ENCODE peak calls at places on chromosomes 4 and X, in eight cellular contexts. One of them, this sample, is unnamed.

GRCh38 chr4:45063166-45063565 is 336.8 kb upstream of the GNPDA2 start:
- DNase-seq in prostate gland: no peak
- DNase-seq in brain microvascular endothelial cell: no peak
- DNase-seq in sciatic nerve: no peak
- DNase-seq in progenitor cell of endocrine pancreas: no peak
- DNase-seq in astrocyte of the spinal cord: no peak
- DNase-seq in RPMI7951: no peak
- DNase-seq in psoas muscle: no peak
- DNase-seq in this sample: peak

GRCh38 chr4:6506616-6507140 is 34.3 kb upstream of the PPP2R2C start:
- DNase-seq in brain microvascular endothelial cell: no peak
- DNase-seq in sciatic nerve: no peak
- DNase-seq in astrocyte of the spinal cord: no peak
- DNase-seq in progenitor cell of endocrine pancreas: no peak
- DNase-seq in prostate gland: no peak
- DNase-seq in psoas muscle: no peak
- DNase-seq in RPMI7951: no peak
- DNase-seq in this sample: no peak

GRCh38 chrX:15749642-15750610 is 11.9 kb downstream of the CA5B start:
- DNase-seq in sciatic nerve: no peak
- DNase-seq in brain microvascular endothelial cell: no peak
- DNase-seq in psoas muscle: no peak
- DNase-seq in astrocyte of the spinal cord: no peak
- DNase-seq in prostate gland: no peak
- DNase-seq in RPMI7951: peak
- DNase-seq in progenitor cell of endocrine pancreas: no peak
- DNase-seq in this sample: no peak

GRCh38 chr4:101345596-101346311 is 1.6 kb downstream of the PPP3CA start:
- DNase-seq in psoas muscle: peak
- DNase-seq in astrocyte of the spinal cord: peak
- DNase-seq in sciatic nerve: peak
- DNase-seq in brain microvascular endothelial cell: peak
- DNase-seq in progenitor cell of endocrine pancreas: peak
- DNase-seq in RPMI7951: peak
- DNase-seq in prostate gland: peak
- DNase-seq in this sample: peak

GRCh38 chrX:128106630-128107029 is 54.4 kb upstream of the ACTRT1 start:
- DNase-seq in psoas muscle: no peak
- DNase-seq in prostate gland: no peak
- DNase-seq in brain microvascular endothelial cell: no peak
- DNase-seq in sciatic nerve: no peak
- DNase-seq in RPMI7951: no peak
- DNase-seq in astrocyte of the spinal cord: no peak
- DNase-seq in progenitor cell of endocrine pancreas: no peak
- DNase-seq in this sample: peak

GRCh38 chr4:145545538-145546224 is 64.0 kb downstream of the SMAD1 start:
- DNase-seq in RPMI7951: peak
- DNase-seq in sciatic nerve: no peak
- DNase-seq in prostate gland: peak
- DNase-seq in progenitor cell of endocrine pancreas: no peak
- DNase-seq in brain microvascular endothelial cell: peak
- DNase-seq in psoas muscle: no peak
- DNase-seq in astrocyte of the spinal cord: peak
- DNase-seq in this sample: no peak

GRCh38 chrX:1481636-1482529 is 29.2 kb upstream of the ASMTL start:
- DNase-seq in prostate gland: peak
- DNase-seq in RPMI7951: peak
- DNase-seq in astrocyte of the spinal cord: peak
- DNase-seq in brain microvascular endothelial cell: peak
- DNase-seq in psoas muscle: peak
- DNase-seq in progenitor cell of endocrine pancreas: no peak
- DNase-seq in sciatic nerve: no peak
- DNase-seq in this sample: no peak

GRCh38 chr4:2996437-2996836 is 33.1 kb downstream of the GRK4 start:
- DNase-seq in progenitor cell of endocrine pancreas: no peak
- DNase-seq in RPMI7951: no peak
- DNase-seq in brain microvascular endothelial cell: no peak
- DNase-seq in psoas muscle: no peak
- DNase-seq in astrocyte of the spinal cord: no peak
- DNase-seq in sciatic nerve: no peak
- DNase-seq in prostate gland: no peak
- DNase-seq in this sample: no peak

GRCh38 chr4:188021548-188022249 is 26.1 kb downstream of the ZFP42 start:
- DNase-seq in psoas muscle: no peak
- DNase-seq in prostate gland: no peak
- DNase-seq in progenitor cell of endocrine pancreas: no peak
- DNase-seq in sciatic nerve: no peak
- DNase-seq in brain microvascular endothelial cell: no peak
- DNase-seq in astrocyte of the spinal cord: no peak
- DNase-seq in RPMI7951: no peak
- DNase-seq in this sample: no peak

GRCh38 chr4:7244343-7244680 is 52.0 kb downstream of the SORCS2 start:
- DNase-seq in brain microvascular endothelial cell: no peak
- DNase-seq in sciatic nerve: no peak
- DNase-seq in progenitor cell of endocrine pancreas: no peak
- DNase-seq in prostate gland: no peak
- DNase-seq in psoas muscle: no peak
- DNase-seq in astrocyte of the spinal cord: no peak
- DNase-seq in RPMI7951: no peak
- DNase-seq in this sample: no peak

GRCh38 chrX:69097451-69098236 is 67.6 kb downstream of the PJA1 start:
- DNase-seq in psoas muscle: no peak
- DNase-seq in RPMI7951: no peak
- DNase-seq in sciatic nerve: no peak
- DNase-seq in brain microvascular endothelial cell: no peak
- DNase-seq in astrocyte of the spinal cord: no peak
- DNase-seq in prostate gland: no peak
- DNase-seq in progenitor cell of endocrine pancreas: no peak
- DNase-seq in this sample: no peak

GRCh38 chr4:141248029-141248428 is 27.3 kb downstream of the ZNF330 start:
- DNase-seq in prostate gland: no peak
- DNase-seq in astrocyte of the spinal cord: peak
- DNase-seq in sciatic nerve: no peak
- DNase-seq in brain microvascular endothelial cell: peak
- DNase-seq in progenitor cell of endocrine pancreas: no peak
- DNase-seq in psoas muscle: no peak
- DNase-seq in RPMI7951: peak
- DNase-seq in this sample: no peak

GRCh38 chr4:150119492-150119891 is 41.2 kb downstream of the DCLK2 start:
- DNase-seq in RPMI7951: peak
- DNase-seq in progenitor cell of endocrine pancreas: no peak
- DNase-seq in sciatic nerve: no peak
- DNase-seq in astrocyte of the spinal cord: peak
- DNase-seq in prostate gland: no peak
- DNase-seq in psoas muscle: no peak
- DNase-seq in brain microvascular endothelial cell: no peak
- DNase-seq in this sample: no peak

GRCh38 chr4:184102927-184103326 is 114.7 kb downstream of the ENPP6 start:
- DNase-seq in astrocyte of the spinal cord: no peak
- DNase-seq in prostate gland: no peak
- DNase-seq in psoas muscle: no peak
- DNase-seq in sciatic nerve: no peak
- DNase-seq in brain microvascular endothelial cell: no peak
- DNase-seq in progenitor cell of endocrine pancreas: no peak
- DNase-seq in RPMI7951: no peak
- DNase-seq in this sample: no peak

GRCh38 chr4:14856076-14856926 is 146.0 kb upstream of the CPEB2 start:
- DNase-seq in astrocyte of the spinal cord: peak
- DNase-seq in psoas muscle: peak
- DNase-seq in progenitor cell of endocrine pancreas: no peak
- DNase-seq in brain microvascular endothelial cell: peak
- DNase-seq in sciatic nerve: peak
- DNase-seq in RPMI7951: peak
- DNase-seq in prostate gland: peak
- DNase-seq in this sample: no peak

GRCh38 chrX:24025741-24026402 is 1.1 kb downstream of the KLHL15 start:
- DNase-seq in sciatic nerve: no peak
- DNase-seq in RPMI7951: peak
- DNase-seq in brain microvascular endothelial cell: peak
- DNase-seq in psoas muscle: no peak
- DNase-seq in astrocyte of the spinal cord: peak
- DNase-seq in progenitor cell of endocrine pancreas: no peak
- DNase-seq in prostate gland: peak
- DNase-seq in this sample: peak

GRCh38 chr4:8328866-8329559 is 59.5 kb downstream of the HTRA3 start:
- DNase-seq in progenitor cell of endocrine pancreas: no peak
- DNase-seq in prostate gland: no peak
- DNase-seq in brain microvascular endothelial cell: no peak
- DNase-seq in RPMI7951: no peak
- DNase-seq in sciatic nerve: peak
- DNase-seq in psoas muscle: no peak
- DNase-seq in astrocyte of the spinal cord: no peak
- DNase-seq in this sample: no peak

GRCh38 chr4:119268466-119268865 is 53.5 kb downstream of the FABP2 start:
- DNase-seq in sciatic nerve: no peak
- DNase-seq in RPMI7951: no peak
- DNase-seq in progenitor cell of endocrine pancreas: no peak
- DNase-seq in psoas muscle: no peak
- DNase-seq in brain microvascular endothelial cell: no peak
- DNase-seq in astrocyte of the spinal cord: no peak
- DNase-seq in prostate gland: no peak
- DNase-seq in this sample: no peak

GRCh38 chrX:63754141-63754859 is 30.7 kb downstream of the ARHGEF9 start:
- DNase-seq in prostate gland: no peak
- DNase-seq in sciatic nerve: no peak
- DNase-seq in psoas muscle: no peak
- DNase-seq in brain microvascular endothelial cell: no peak
- DNase-seq in RPMI7951: peak
- DNase-seq in progenitor cell of endocrine pancreas: no peak
- DNase-seq in astrocyte of the spinal cord: peak
- DNase-seq in this sample: peak

GRCh38 chr4:100935090-100935489 is 412.2 kb downstream of the PPP3CA start:
- DNase-seq in RPMI7951: peak
- DNase-seq in psoas muscle: no peak
- DNase-seq in progenitor cell of endocrine pancreas: no peak
- DNase-seq in prostate gland: no peak
- DNase-seq in astrocyte of the spinal cord: no peak
- DNase-seq in brain microvascular endothelial cell: no peak
- DNase-seq in sciatic nerve: no peak
- DNase-seq in this sample: no peak

GRCh38 chrX:16807976-16808542 is 21.8 kb downstream of the TXLNG start:
- DNase-seq in RPMI7951: peak
- DNase-seq in psoas muscle: no peak
- DNase-seq in brain microvascular endothelial cell: peak
- DNase-seq in prostate gland: no peak
- DNase-seq in astrocyte of the spinal cord: peak
- DNase-seq in sciatic nerve: no peak
- DNase-seq in progenitor cell of endocrine pancreas: no peak
- DNase-seq in this sample: no peak

GRCh38 chr4:147355849-147356248 is 125.0 kb upstream of the EDNRA start:
- DNase-seq in astrocyte of the spinal cord: peak
- DNase-seq in brain microvascular endothelial cell: peak
- DNase-seq in sciatic nerve: no peak
- DNase-seq in progenitor cell of endocrine pancreas: no peak
- DNase-seq in RPMI7951: peak
- DNase-seq in psoas muscle: no peak
- DNase-seq in prostate gland: no peak
- DNase-seq in this sample: no peak

GRCh38 chr4:86957214-86957613 is 22.4 kb downstream of the AFF1 start:
- DNase-seq in psoas muscle: no peak
- DNase-seq in brain microvascular endothelial cell: peak
- DNase-seq in sciatic nerve: no peak
- DNase-seq in astrocyte of the spinal cord: peak
- DNase-seq in prostate gland: no peak
- DNase-seq in RPMI7951: no peak
- DNase-seq in progenitor cell of endocrine pancreas: no peak
- DNase-seq in this sample: no peak

GRCh38 chrX:31580227-31580626 is 508.4 kb upstream of the FTHL17 start:
- DNase-seq in RPMI7951: no peak
- DNase-seq in sciatic nerve: no peak
- DNase-seq in progenitor cell of endocrine pancreas: no peak
- DNase-seq in astrocyte of the spinal cord: no peak
- DNase-seq in psoas muscle: no peak
- DNase-seq in prostate gland: no peak
- DNase-seq in brain microvascular endothelial cell: peak
- DNase-seq in this sample: no peak

GRCh38 chr4:85824166-85824945 is 349.4 kb downstream of the ARHGAP24 start:
- DNase-seq in brain microvascular endothelial cell: no peak
- DNase-seq in psoas muscle: no peak
- DNase-seq in astrocyte of the spinal cord: peak
- DNase-seq in prostate gland: no peak
- DNase-seq in sciatic nerve: no peak
- DNase-seq in progenitor cell of endocrine pancreas: no peak
- DNase-seq in RPMI7951: no peak
- DNase-seq in this sample: no peak

GRCh38 chr4:123941306-123941705 is 544.7 kb downstream of the SPRY1 start:
- DNase-seq in brain microvascular endothelial cell: peak
- DNase-seq in psoas muscle: no peak
- DNase-seq in prostate gland: no peak
- DNase-seq in sciatic nerve: no peak
- DNase-seq in RPMI7951: no peak
- DNase-seq in progenitor cell of endocrine pancreas: no peak
- DNase-seq in astrocyte of the spinal cord: peak
- DNase-seq in this sample: no peak

GRCh38 chr4:182212211-182212761 is 30.9 kb upstream of the TENM3 start:
- DNase-seq in prostate gland: no peak
- DNase-seq in brain microvascular endothelial cell: peak
- DNase-seq in sciatic nerve: no peak
- DNase-seq in RPMI7951: peak
- DNase-seq in astrocyte of the spinal cord: peak
- DNase-seq in progenitor cell of endocrine pancreas: no peak
- DNase-seq in psoas muscle: peak
- DNase-seq in this sample: no peak

GRCh38 chrX:114344756-114345155 is 239.1 kb upstream of the HTR2C start:
- DNase-seq in brain microvascular endothelial cell: peak
- DNase-seq in RPMI7951: peak
- DNase-seq in progenitor cell of endocrine pancreas: no peak
- DNase-seq in prostate gland: no peak
- DNase-seq in psoas muscle: no peak
- DNase-seq in sciatic nerve: no peak
- DNase-seq in astrocyte of the spinal cord: peak
- DNase-seq in this sample: peak

GRCh38 chr4:15186149-15186548 is 183.9 kb downstream of the CPEB2 start:
- DNase-seq in psoas muscle: no peak
- DNase-seq in sciatic nerve: peak
- DNase-seq in brain microvascular endothelial cell: peak
- DNase-seq in astrocyte of the spinal cord: peak
- DNase-seq in prostate gland: no peak
- DNase-seq in progenitor cell of endocrine pancreas: no peak
- DNase-seq in RPMI7951: no peak
- DNase-seq in this sample: no peak

GRCh38 chr4:42750091-42750490 is 93.2 kb upstream of the ATP8A1 start:
- DNase-seq in psoas muscle: no peak
- DNase-seq in prostate gland: peak
- DNase-seq in RPMI7951: no peak
- DNase-seq in brain microvascular endothelial cell: no peak
- DNase-seq in progenitor cell of endocrine pancreas: no peak
- DNase-seq in sciatic nerve: no peak
- DNase-seq in astrocyte of the spinal cord: no peak
- DNase-seq in this sample: no peak

GRCh38 chr4:138275946-138276621 is 33.9 kb upstream of the SLC7A11 start:
- DNase-seq in brain microvascular endothelial cell: peak
- DNase-seq in progenitor cell of endocrine pancreas: no peak
- DNase-seq in sciatic nerve: no peak
- DNase-seq in astrocyte of the spinal cord: peak
- DNase-seq in prostate gland: no peak
- DNase-seq in RPMI7951: peak
- DNase-seq in psoas muscle: no peak
- DNase-seq in this sample: peak

GRCh38 chr4:1744552-1744951 is 23.2 kb downstream of the TACC3 start:
- DNase-seq in brain microvascular endothelial cell: no peak
- DNase-seq in sciatic nerve: no peak
- DNase-seq in RPMI7951: no peak
- DNase-seq in astrocyte of the spinal cord: no peak
- DNase-seq in progenitor cell of endocrine pancreas: no peak
- DNase-seq in psoas muscle: no peak
- DNase-seq in prostate gland: no peak
- DNase-seq in this sample: no peak

GRCh38 chr4:41977709-41978108 is 3.8 kb upstream of the DCAF4L1 start:
- DNase-seq in astrocyte of the spinal cord: no peak
- DNase-seq in sciatic nerve: no peak
- DNase-seq in prostate gland: no peak
- DNase-seq in brain microvascular endothelial cell: peak
- DNase-seq in RPMI7951: peak
- DNase-seq in progenitor cell of endocrine pancreas: no peak
- DNase-seq in psoas muscle: no peak
- DNase-seq in this sample: no peak

This sample was measured in cerebellar cortex.